ENCODE peak calls at places on chromosomes 7 and 10, in five cellular contexts. T is stimulated activated CD4-positive, alpha-beta T cell treated with anti-CD3 and anti-CD28 coated beads, TNF-alpha, amount 100 ng/mL, for 48 hours; E is mucosa of descending colon; V is endothelial cell; S is kidney tubule cell. Q is an unnamed sample.

GRCh38 chr10:70499829-70500167 is 21.2 kb downstream of the PALD1 start:
- DNase-seq in T (no peak), E (no peak), V (no peak), S (peak; percentile 39), Q (no peak)

GRCh38 chr7:28015169-28015568 is 165.4 kb downstream of the JAZF1 start:
- DNase-seq in T (no peak), E (no peak), V (no peak), S (no peak), Q (no peak)

GRCh38 chr7:129832282-129832681 is 120.5 kb downstream of the UBE2H start:
- DNase-seq in T (no peak), E (no peak), V (no peak), S (no peak), Q (no peak)

GRCh38 chr7:27112960-27113949 is 10.8 kb upstream of the HOXA2 start:
- DNase-seq in T (no peak), E (peak; percentile 79), V (no peak), S (peak; percentile 83), Q (no peak)

GRCh38 chr7:93212881-93213280 is 13.4 kb downstream of the HEPACAM2 start:
- DNase-seq in T (no peak), E (no peak), V (no peak), S (no peak), Q (no peak)

GRCh38 chr7:144438759-144439158 is 35.3 kb upstream of the NOBOX start:
- DNase-seq in T (no peak), E (no peak), V (no peak), S (no peak), Q (no peak)

GRCh38 chr10:89203237-89203636 is 3.9 kb downstream of the CH25H start:
- DNase-seq in T (no peak), E (no peak), V (no peak), S (no peak), Q (no peak)

GRCh38 chr7:158024881-158025280 is 562.7 kb downstream of the PTPRN2 start:
- DNase-seq in T (no peak), E (no peak), V (no peak), S (no peak), Q (no peak)